ENCODE peak calls at places on chromosome 21, in nine cellular contexts. E is esophagus squamous epithelium; C is aorta; Y is NCI-H1436; S is HFFc6; N is dorsolateral prefrontal cortex; P is NCI-H69; I is activated T-cell treated with anti-CD3 and anti-CD28 coated beads for 24 hours; A is activated naive CD4-positive, alpha-beta T cell. T is an unnamed sample.

GRCh38 chr21:14080040-14080763 is 130.6 kb downstream of the LIPI start:
- DNase-seq in Y (no peak), S (no peak), N (no peak), A (no peak), E (no peak), C (no peak), P (no peak), I (no peak), T (no peak)

GRCh38 chr21:41290106-41290799 is 26.3 kb upstream of the FAM3B start:
- DNase-seq in S (no peak), C (no peak), A (no peak), N (no peak), Y (no peak), P (peak; percentile 24), E (no peak), I (no peak), T (no peak)

GRCh38 chr21:38989745-38990423 is 184.2 kb downstream of the ETS2 start:
- DNase-seq in S (peak; percentile 39), C (no peak), E (no peak), N (no peak), P (peak; percentile 90), Y (no peak), I (no peak), A (no peak), T (peak; percentile 71)

GRCh38 chr21:16011719-16012118 is 281.9 kb downstream of the USP25 start:
- DNase-seq in E (no peak), S (no peak), P (no peak), C (no peak), Y (no peak), N (no peak), A (no peak), I (no peak), T (no peak)

GRCh38 chr21:34061983-34062382 is 11.4 kb upstream of the MRPS6 start:
- DNase-seq in P (no peak), S (no peak), E (no peak), I (no peak), N (no peak), C (no peak), Y (no peak), A (no peak), T (no peak)

GRCh38 chr21:45209046-45209445 is 78.6 kb downstream of the POFUT2 start:
- DNase-seq in C (no peak), S (peak; percentile 33), A (no peak), Y (no peak), I (no peak), P (no peak), N (no peak), E (no peak), T (no peak)

GRCh38 chr21:45938453-45938755 is 43.2 kb upstream of the COL6A1 start:
- DNase-seq in N (no peak), E (no peak), A (no peak), P (peak; percentile 63), C (no peak), Y (no peak), S (no peak), I (no peak), T (no peak)

GRCh38 chr21:37710555-37711293 is 205.5 kb downstream of the KCNJ6 start:
- DNase-seq in S (peak; percentile 47), E (no peak), A (no peak), N (no peak), P (peak; percentile 93), I (no peak), C (no peak), Y (no peak), T (no peak)

GRCh38 chr21:29300547-29301138 is 1.9 kb downstream of the BACH1 start:
- DNase-seq in S (no peak), A (no peak), C (no peak), P (peak; percentile 31), I (no peak), E (no peak), Y (no peak), N (no peak), T (no peak)

GRCh38 chr21:44934276-44934675 is 5.6 kb upstream of the SLX9 start:
- DNase-seq in C (no peak), Y (no peak), N (no peak), P (no peak), E (no peak), S (no peak), A (no peak), I (no peak), T (no peak)

GRCh38 chr21:32403201-32403701 is 9.3 kb upstream of the EVA1C start:
- DNase-seq in A (no peak), S (peak; percentile 46), N (peak; percentile 25), Y (peak; percentile 58), I (peak; percentile 45), E (no peak), P (peak; percentile 82), C (no peak), T (no peak)

GRCh38 chr21:28671549-28672195 is 321.0 kb downstream of the LTN1 start:
- DNase-seq in E (no peak), I (no peak), A (no peak), P (no peak), S (peak; percentile 15), C (no peak), Y (no peak), N (no peak), T (no peak)

GRCh38 chr21:36325373-36326010 is 5.5 kb downstream of the MORC3 start:
- DNase-seq in S (peak; percentile 33), I (no peak), N (no peak), A (no peak), P (no peak), C (no peak), Y (no peak), E (no peak), T (no peak)

GRCh38 chr21:16891821-16892220 is 621.0 kb upstream of the CXADR start:
- DNase-seq in E (no peak), I (no peak), S (peak; percentile 12), N (no peak), C (no peak), P (no peak), A (no peak), Y (no peak), T (no peak)

GRCh38 chr21:29501451-29501850 is 202.7 kb downstream of the BACH1 start:
- DNase-seq in N (no peak), A (no peak), E (no peak), Y (no peak), C (no peak), P (no peak), I (no peak), S (peak; percentile 60), T (no peak)

GRCh38 chr21:45620201-45620600 is 23.3 kb upstream of the PCBP3 start:
- DNase-seq in C (peak; percentile 51), N (no peak), S (no peak), P (no peak), Y (no peak), E (no peak), A (no peak), I (no peak), T (peak; percentile 50)

GRCh38 chr21:38913120-38913975 is 107.6 kb downstream of the ETS2 start:
- DNase-seq in E (no peak), S (no peak), N (no peak), I (no peak), C (peak; percentile 93), P (peak; percentile 83), Y (peak; percentile 23), A (no peak), T (peak; percentile 88)

GRCh38 chr21:44712203-44713028 is 1.0 kb upstream of the TSPEAR start:
- DNase-seq in A (no peak), Y (no peak), P (no peak), I (no peak), C (peak; percentile 13), S (no peak), E (no peak), N (no peak), T (peak; percentile 15)

GRCh38 chr21:20874202-20874601 is 124.0 kb upstream of the NCAM2 start:
- DNase-seq in I (no peak), S (no peak), C (no peak), A (no peak), N (no peak), Y (no peak), P (peak; percentile 23), E (no peak), T (no peak)

GRCh38 chr21:33894736-33895288 is 20.8 kb downstream of the ATP5PO start:
- DNase-seq in C (peak; percentile 92), P (peak; percentile 96), E (no peak), N (peak; percentile 51), A (peak; percentile 31), S (peak; percentile 83), I (peak; percentile 62), Y (peak; percentile 76), T (peak; percentile 86)

GRCh38 chr21:43600642-43601397 is 58.5 kb downstream of the HSF2BP start:
- DNase-seq in A (no peak), I (no peak), Y (no peak), C (no peak), P (peak; percentile 42), N (no peak), E (no peak), S (peak; percentile 83), T (no peak)

GRCh38 chr21:17466166-17466565 is 46.7 kb upstream of the CXADR start:
- DNase-seq in A (no peak), N (no peak), C (no peak), Y (no peak), P (peak; percentile 54), S (peak; percentile 59), I (no peak), E (no peak), T (no peak)

GRCh38 chr21:36134820-36135390 is at the start of gene CBR3:
- DNase-seq in Y (no peak), A (peak; percentile 17), N (peak; percentile 34), P (peak; percentile 76), I (peak; percentile 41), C (peak; percentile 87), E (no peak), S (peak; percentile 54), T (no peak)

GRCh38 chr21:25569084-25569483 is 38.2 kb downstream of the MRPL39 start:
- DNase-seq in I (no peak), A (no peak), S (no peak), Y (no peak), C (no peak), P (no peak), E (no peak), N (no peak), T (no peak)

GRCh38 chr21:42668193-42668592 is 14.8 kb downstream of the PDE9A start:
- DNase-seq in P (no peak), C (no peak), I (no peak), Y (no peak), S (no peak), N (no peak), A (no peak), E (no peak), T (no peak)

GRCh38 chr21:38268859-38269566 is 12.2 kb downstream of the KCNJ15 start:
- DNase-seq in Y (no peak), P (no peak), E (no peak), S (no peak), N (no peak), A (no peak), C (no peak), I (no peak), T (no peak)

GRCh38 chr21:37064841-37065240 is 8.0 kb downstream of the PIGP start:
- DNase-seq in C (no peak), P (no peak), E (no peak), S (no peak), Y (no peak), I (no peak), A (no peak), N (no peak), T (no peak)

GRCh38 chr21:29613021-29613420 is 314.3 kb downstream of the BACH1 start:
- DNase-seq in C (no peak), Y (no peak), A (no peak), I (no peak), E (no peak), S (no peak), P (no peak), N (no peak), T (no peak)

GRCh38 chr21:42252778-42253340 is 33.9 kb downstream of the ABCG1 start:
- DNase-seq in I (no peak), C (no peak), A (no peak), S (no peak), E (no peak), Y (no peak), N (no peak), P (no peak), T (no peak)

GRCh38 chr21:35102488-35103407 is 53.6 kb upstream of the RUNX1 start:
- DNase-seq in P (no peak), E (no peak), Y (no peak), A (no peak), N (no peak), S (no peak), C (no peak), I (no peak), T (peak; percentile 81)

GRCh38 chr21:45401916-45402900 is 2.8 kb upstream of the COL18A1 start:
- DNase-seq in E (no peak), N (no peak), C (peak; percentile 59), I (no peak), Y (no peak), A (no peak), P (no peak), S (no peak), T (no peak)

T was measured in cardiac septum.